ENCODE peak calls at places on chromosome 3, in ten cellular contexts. Y is CD4-positive, CD25-positive, alpha-beta regulatory T cell; Z is heart right ventricle; P is Right ventricle myocardium inferior; J is psoas muscle; D is naive thymus-derived CD4-positive, alpha-beta T cell; L is naive B cell; G is stimulated activated memory B cell treated with anti-CD40 and anti-IgM and Interleukin-4, amounts not matched to agents 10 μg/mL and 1 μg/mL and 100 μg/mL, for 72 hours; Q is thoracic aorta; A is esophagus mucosa. M is an unnamed sample.
A peak's percentile ranks its signal among the peaks of the same experiment; 100 is the strongest.

GRCh38 chr3:188264231-188265213 is 110.6 kb downstream of the LPP start:
- ATAC-seq in Y (no peak), Z (peak; percentile 27), P (peak; percentile 53), J (no peak), D (no peak), L (no peak), G (no peak), Q (no peak), A (no peak), M (peak; percentile 29)

GRCh38 chr3:52507359-52507758 is 12.2 kb downstream of the STAB1 start:
- ATAC-seq in Y (no peak), Z (no peak), P (no peak), J (no peak), D (no peak), L (no peak), G (no peak), Q (no peak), A (peak; percentile 36), M (no peak)

GRCh38 chr3:53799338-53799865 is 46.8 kb downstream of the CHDH start:
- ATAC-seq in Y (no peak), Z (no peak), P (no peak), J (no peak), D (no peak), L (no peak), G (no peak), Q (no peak), A (no peak), M (no peak)

GRCh38 chr3:128194843-128195242 is 41.6 kb downstream of the EEFSEC start:
- ATAC-seq in Y (no peak), Z (peak; percentile 88), P (peak; percentile 85), J (no peak), D (no peak), L (no peak), G (no peak), Q (no peak), A (no peak), M (peak; percentile 65)

GRCh38 chr3:139588450-139588849 is 48.9 kb upstream of the RBP1 start:
- ATAC-seq in Y (no peak), Z (no peak), P (peak; percentile 56), J (no peak), D (no peak), L (no peak), G (no peak), Q (no peak), A (peak; percentile 83), M (no peak)

GRCh38 chr3:53236112-53236841 is 19.5 kb downstream of the TKT start:
- ATAC-seq in Y (peak; percentile 23), Z (peak; percentile 81), P (peak; percentile 84), J (peak; percentile 70), D (peak; percentile 63), L (no peak), G (no peak), Q (no peak), A (peak; percentile 72), M (peak; percentile 91)

GRCh38 chr3:57354768-57355167 is 62.3 kb upstream of the ASB14 start:
- ATAC-seq in Y (no peak), Z (no peak), P (no peak), J (no peak), D (peak; percentile 48), L (peak; percentile 98), G (no peak), Q (no peak), A (no peak), M (no peak)

GRCh38 chr3:46948830-46949671 is 27.5 kb downstream of the CCDC12 start:
- ATAC-seq in Y (no peak), Z (peak; percentile 43), P (peak; percentile 21), J (no peak), D (peak; percentile 43), L (no peak), G (peak; percentile 61), Q (no peak), A (peak; percentile 30), M (peak; percentile 25)

GRCh38 chr3:8488436-8488835 is 13.2 kb upstream of the LMCD1 start:
- ATAC-seq in Y (no peak), Z (no peak), P (no peak), J (peak; percentile 89), D (no peak), L (no peak), G (no peak), Q (peak; percentile 54), A (no peak), M (peak; percentile 66)

GRCh38 chr3:33060609-33061337 is 36.2 kb downstream of the GLB1 start:
- ATAC-seq in Y (peak; percentile 69), Z (no peak), P (no peak), J (no peak), D (peak; percentile 57), L (peak; percentile 52), G (peak; percentile 75), Q (no peak), A (peak; percentile 51), M (no peak)

GRCh38 chr3:155549087-155549486 is 195.8 kb downstream of the PLCH1 start:
- ATAC-seq in Y (no peak), Z (no peak), P (no peak), J (no peak), D (no peak), L (peak; percentile 90), G (peak; percentile 94), Q (no peak), A (no peak), M (no peak)